ENCODE peak calls at places on chromosomes 4 and X, in ten cellular contexts. T is trophoblast cell, U is substantia nigra, S is H1, W is aorta, Z is NT2/D1, C is mucosa of descending colon, I is SW 1271, N is left kidney, J is A673. M is an unnamed sample.

GRCh38 chr4:25883565-25883964 is 20.8 kb upstream of the SEL1L3 start:
- DNase-seq in T (no peak), U (no peak), S (no peak), W (no peak), Z (no peak), C (no peak), I (no peak), N (no peak), J (no peak), M (no peak)

GRCh38 chr4:41057456-41057855 is 156.9 kb downstream of the APBB2 start:
- DNase-seq in T (no peak), U (no peak), S (no peak), W (no peak), Z (no peak), C (no peak), I (peak), N (no peak), J (no peak), M (peak)

GRCh38 chr4:26985836-26986235 is 125.2 kb downstream of the STIM2 start:
- DNase-seq in T (no peak), U (no peak), S (no peak), W (no peak), Z (no peak), C (no peak), I (no peak), N (no peak), J (no peak), M (no peak)

GRCh38 chr4:1856920-1857699 is 1.2 kb upstream of the LETM1 start:
- DNase-seq in T (peak), U (no peak), S (no peak), W (peak), Z (no peak), C (peak), I (peak), N (peak), J (no peak), M (peak)

GRCh38 chrX:53223955-53224859 is 800 bp downstream of the KDM5C start:
- DNase-seq in T (no peak), U (no peak), S (peak), W (no peak), Z (no peak), C (no peak), I (peak), N (no peak), J (no peak), M (peak)

GRCh38 chrX:47201545-47201944 is 7.9 kb downstream of the UBA1 start:
- DNase-seq in T (no peak), U (no peak), S (no peak), W (peak), Z (no peak), C (no peak), I (no peak), N (no peak), J (no peak), M (no peak)

GRCh38 chr4:17468638-17469221 is 43.2 kb downstream of the QDPR start:
- DNase-seq in T (no peak), U (no peak), S (no peak), W (no peak), Z (peak), C (no peak), I (peak), N (peak), J (peak), M (no peak)

GRCh38 chr4:4923208-4923607 is 63.7 kb downstream of the MSX1 start:
- DNase-seq in T (no peak), U (no peak), S (no peak), W (no peak), Z (no peak), C (no peak), I (no peak), N (no peak), J (peak), M (no peak)

GRCh38 chr4:27005512-27006246 is 145.0 kb downstream of the STIM2 start:
- DNase-seq in T (no peak), U (no peak), S (no peak), W (no peak), Z (no peak), C (no peak), I (no peak), N (no peak), J (no peak), M (peak)

GRCh38 chr4:5084911-5085475 is 33.7 kb downstream of the STK32B start:
- DNase-seq in T (no peak), U (no peak), S (no peak), W (no peak), Z (no peak), C (no peak), I (no peak), N (no peak), J (peak), M (no peak)

GRCh38 chr4:154618708-154619315 is 6.4 kb upstream of the FGG start:
- DNase-seq in T (peak), U (no peak), S (peak), W (peak), Z (peak), C (peak), I (peak), N (peak), J (peak), M (peak)

GRCh38 chr4:170124391-170124790 is 34.6 kb upstream of the AADAT start:
- DNase-seq in T (no peak), U (no peak), S (no peak), W (no peak), Z (no peak), C (no peak), I (no peak), N (no peak), J (no peak), M (no peak)

GRCh38 chr4:37478151-37478550 is 208.0 kb downstream of the RELL1 start:
- DNase-seq in T (no peak), U (no peak), S (no peak), W (no peak), Z (no peak), C (no peak), I (no peak), N (no peak), J (no peak), M (no peak)

GRCh38 chr4:123621072-123621705 is 224.6 kb downstream of the SPRY1 start:
- DNase-seq in T (no peak), U (no peak), S (no peak), W (peak), Z (no peak), C (no peak), I (no peak), N (peak), J (no peak), M (peak)

GRCh38 chr4:24515698-24516097 is 68.7 kb downstream of the DHX15 start:
- DNase-seq in T (no peak), U (no peak), S (no peak), W (no peak), Z (no peak), C (no peak), I (no peak), N (no peak), J (no peak), M (peak)

GRCh38 chr4:169189372-169189771 is 81.4 kb downstream of the SH3RF1 start:
- DNase-seq in T (no peak), U (no peak), S (no peak), W (no peak), Z (no peak), C (no peak), I (no peak), N (no peak), J (no peak), M (no peak)

GRCh38 chr4:38601244-38601915 is 62.6 kb upstream of the KLF3 start:
- DNase-seq in T (no peak), U (no peak), S (no peak), W (no peak), Z (no peak), C (no peak), I (no peak), N (no peak), J (no peak), M (peak)

M was measured in HT1080.